ENCODE peak calls at places on chromosomes 7 and 10, in eight cellular contexts. A is GM23338, X is transverse colon, I is H1, G is stomach, M is sigmoid colon, Z is prostate gland, E is upper lobe of left lung. W is an unnamed sample.

GRCh38 chr10:80131499-80131901 is 1.0 kb upstream of the PLAC9 start:
- DNase-seq in A (peak), X (no peak), I (no peak), G (no peak), M (peak), Z (no peak), E (no peak), W (no peak)

GRCh38 chr7:4687956-4688355 is 5.9 kb downstream of the FOXK1 start:
- DNase-seq in A (no peak), X (no peak), I (no peak), G (no peak), M (no peak), Z (no peak), E (no peak), W (no peak)

GRCh38 chr7:2759736-2760097 is 71.7 kb downstream of the AMZ1 start:
- DNase-seq in A (no peak), X (no peak), I (no peak), G (peak), M (no peak), Z (no peak), E (no peak), W (no peak)

GRCh38 chr7:150799741-150800575 is at the start of gene TMEM176B:
- DNase-seq in A (peak), X (peak), I (peak), G (no peak), M (peak), Z (no peak), E (no peak), W (peak)

GRCh38 chr7:33044986-33045385 is 17.6 kb downstream of the NT5C3A start:
- DNase-seq in A (no peak), X (no peak), I (no peak), G (no peak), M (no peak), Z (no peak), E (no peak), W (no peak)

GRCh38 chr10:87654212-87654611 is 5.5 kb upstream of the PAPSS2 start:
- DNase-seq in A (no peak), X (no peak), I (no peak), G (peak), M (no peak), Z (no peak), E (peak), W (no peak)

GRCh38 chr7:126700807-126701604 is 551.7 kb downstream of the GRM8 start:
- DNase-seq in A (peak), X (peak), I (no peak), G (no peak), M (no peak), Z (no peak), E (peak), W (no peak)

GRCh38 chr10:23422003-23422411 is 16.9 kb upstream of the OTUD1 start:
- DNase-seq in A (no peak), X (no peak), I (no peak), G (no peak), M (no peak), Z (no peak), E (no peak), W (peak)

GRCh38 chr7:1410992-1411391 is 48.3 kb downstream of the MICALL2 start:
- DNase-seq in A (no peak), X (no peak), I (no peak), G (no peak), M (no peak), Z (no peak), E (no peak), W (no peak)

GRCh38 chr7:155907450-155908177 is 95.4 kb upstream of the SHH start:
- DNase-seq in A (no peak), X (no peak), I (no peak), G (no peak), M (no peak), Z (no peak), E (no peak), W (no peak)

GRCh38 chr10:68153473-68154210 is 44.4 kb downstream of the MYPN start:
- DNase-seq in A (peak), X (peak), I (peak), G (peak), M (no peak), Z (no peak), E (no peak), W (no peak)

GRCh38 chr7:53336133-53336532 is 300.7 kb downstream of the POM121L12 start:
- DNase-seq in A (no peak), X (no peak), I (no peak), G (no peak), M (no peak), Z (no peak), E (no peak), W (no peak)

GRCh38 chr10:24375510-24375909 is 166.6 kb downstream of the KIAA1217 start:
- DNase-seq in A (no peak), X (no peak), I (no peak), G (no peak), M (no peak), Z (no peak), E (no peak), W (no peak)

GRCh38 chr10:25176421-25176968 is 1.7 kb downstream of the GPR158 start:
- DNase-seq in A (peak), X (no peak), I (no peak), G (no peak), M (no peak), Z (no peak), E (no peak), W (no peak)

GRCh38 chr10:1425886-1426285 is 311.4 kb downstream of the ADARB2 start:
- DNase-seq in A (no peak), X (no peak), I (no peak), G (no peak), M (no peak), Z (no peak), E (no peak), W (no peak)

GRCh38 chr10:59907918-59908807 is 1.8 kb upstream of the CCDC6 start:
- DNase-seq in A (peak), X (peak), I (peak), G (peak), M (peak), Z (peak), E (peak), W (no peak)

GRCh38 chr7:131293018-131293417 is 34.7 kb upstream of the MKLN1 start:
- DNase-seq in A (no peak), X (no peak), I (no peak), G (no peak), M (no peak), Z (no peak), E (no peak), W (no peak)

GRCh38 chr10:31261502-31262311 is 57.3 kb upstream of the ZEB1 start:
- DNase-seq in A (no peak), X (no peak), I (no peak), G (no peak), M (no peak), Z (no peak), E (no peak), W (no peak)

GRCh38 chr10:124557648-124558338 is 96.2 kb downstream of the LHPP start:
- DNase-seq in A (no peak), X (no peak), I (no peak), G (no peak), M (no peak), Z (no peak), E (no peak), W (no peak)

GRCh38 chr10:51188013-51188412 is 113.7 kb downstream of the PRKG1 start:
- DNase-seq in A (no peak), X (no peak), I (no peak), G (no peak), M (no peak), Z (no peak), E (no peak), W (no peak)

DNA sequence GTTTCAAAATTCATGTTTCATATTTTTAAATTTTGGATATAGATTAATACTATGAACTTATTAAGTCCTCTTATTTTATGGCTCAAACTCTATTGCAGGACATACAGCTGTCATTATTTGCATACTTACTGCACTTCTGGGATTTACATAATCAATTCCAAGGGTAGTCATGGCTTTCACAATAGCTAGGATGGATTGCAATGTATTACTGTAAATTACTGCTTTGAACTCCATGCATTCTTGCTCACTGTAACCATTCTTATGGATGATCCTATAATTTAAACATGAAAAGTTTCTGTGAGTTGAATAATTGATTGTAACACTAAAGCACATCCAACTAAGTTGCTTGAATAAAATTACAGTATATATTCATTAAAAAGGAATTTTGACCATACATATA is 23.5 kb downstream of the GNAT3 start:
- DNase-seq in A (no peak), X (no peak), I (no peak), G (no peak), M (no peak), Z (no peak), E (no peak), W (no peak)
- H3K4me3 ChIP-seq in A (no peak), X (no peak), I (no peak), G (no peak), M (no peak), Z (no peak), E (no peak), W (no peak)

GRCh38 chr10:8326702-8327423 is 272.4 kb downstream of the GATA3 start:
- DNase-seq in A (no peak), X (no peak), I (no peak), G (no peak), M (no peak), Z (peak), E (no peak), W (no peak)
- TF ChIP-seq POLR2AphosphoS5 in A (no peak), X (no peak), I (no peak), G (no peak), M (no peak), Z (peak), E (no peak), W (no peak)

DNA sequence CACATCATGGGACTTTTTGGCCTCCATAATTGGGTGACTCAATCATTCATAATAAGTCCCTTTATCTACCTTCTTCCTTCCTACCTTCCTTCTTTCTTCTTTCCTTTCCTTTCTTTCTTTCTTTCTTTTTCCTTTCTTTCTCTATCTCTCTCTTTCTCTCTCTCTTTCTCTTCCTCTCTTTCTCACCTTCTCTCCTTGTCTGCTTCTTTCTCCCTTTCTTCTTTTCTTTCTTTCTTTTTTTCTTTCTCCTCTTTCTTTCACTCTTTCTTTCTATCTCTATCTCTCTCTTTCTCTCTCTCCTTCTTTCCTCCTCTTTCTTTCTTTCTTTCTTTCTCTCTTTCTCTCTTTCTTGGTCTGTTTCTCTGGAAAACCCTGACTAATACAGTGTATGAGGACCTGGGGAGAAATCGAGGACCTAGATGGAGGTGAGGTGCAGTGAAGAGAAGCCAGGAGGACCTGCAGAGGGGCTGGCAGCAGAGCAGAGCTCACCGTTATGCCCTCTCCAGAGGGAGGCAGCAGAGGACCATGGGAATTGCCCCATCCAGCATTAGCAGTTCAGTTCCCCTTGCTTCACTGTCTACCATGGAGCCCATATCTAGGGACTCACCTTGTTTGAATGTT is 52.7 kb upstream of the BTRC start:
- DNase-seq in A (peak), X (peak), I (peak), G (peak), M (no peak), Z (peak), E (peak), W (no peak)
- TF ChIP-seq CTCF in A (peak), X (no peak), I (peak), G (peak), M (no peak), Z (peak), E (peak), W (peak)

DNA sequence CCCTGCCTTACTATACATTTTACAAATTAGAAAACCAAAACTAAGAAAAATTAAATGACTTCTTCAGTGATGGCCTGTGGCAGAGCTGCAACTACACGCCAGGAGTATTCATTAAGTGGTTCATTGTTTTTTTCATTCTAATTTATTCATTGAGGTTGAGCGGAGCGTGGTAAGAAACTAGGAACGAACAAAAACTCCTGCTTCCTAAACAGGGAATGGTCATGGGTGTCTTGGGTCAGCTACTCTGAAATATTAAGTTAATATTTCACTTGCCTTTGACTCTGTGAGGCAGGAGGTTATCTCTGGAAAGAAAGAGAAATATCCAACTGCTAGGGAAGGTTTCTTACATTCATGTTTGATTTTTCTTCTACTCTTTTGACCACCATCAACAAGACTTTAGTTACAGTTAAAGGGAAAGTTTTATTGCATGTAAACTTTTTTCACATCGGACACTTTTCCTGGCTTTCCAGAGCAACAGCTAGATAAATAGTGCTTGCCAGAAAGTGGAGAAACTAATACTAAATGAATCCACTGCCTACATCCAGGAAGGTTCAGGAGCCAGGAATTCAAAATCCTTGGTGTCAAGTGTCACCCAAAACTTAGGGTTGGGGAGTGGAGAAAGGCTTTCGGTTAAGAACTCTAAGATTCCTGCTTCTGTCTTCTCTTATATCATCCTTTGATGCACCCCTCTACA is 892 bp upstream of the GNG11 start:
- DNase-seq in A (peak), X (no peak), I (no peak), G (no peak), M (no peak), Z (no peak), E (no peak), W (no peak)
- H3K4me3 ChIP-seq in A (peak), X (no peak), I (no peak), G (no peak), M (peak), Z (no peak), E (no peak), W (peak)

DNA sequence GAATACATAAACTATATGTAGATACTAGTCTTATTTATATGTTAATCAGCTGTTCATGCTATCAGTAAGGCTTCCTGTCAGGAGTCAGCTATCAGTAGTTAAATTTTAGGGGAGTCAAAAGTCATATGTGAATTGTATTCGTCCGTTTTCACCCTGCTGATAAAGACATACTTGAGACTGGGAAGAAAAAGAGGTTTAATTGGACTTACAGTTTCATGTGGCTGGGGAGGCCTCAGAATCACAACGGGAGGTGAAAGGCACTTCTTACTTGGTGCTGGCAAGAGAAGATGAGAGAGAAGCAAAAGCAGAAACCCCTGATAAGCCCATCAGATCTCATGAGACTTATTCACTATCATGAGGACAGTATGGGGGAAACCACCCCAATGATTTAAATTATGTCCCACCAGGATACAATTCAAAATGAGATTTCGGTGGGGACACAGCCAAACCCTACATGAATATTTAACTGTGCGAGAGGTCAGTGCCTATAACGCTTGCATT is 47.1 kb downstream of the KLF6 start:
- DNase-seq in A (no peak), X (no peak), I (no peak), G (no peak), M (no peak), Z (no peak), E (no peak), W (peak)
- TF ChIP-seq POLR2AphosphoS5 in A (no peak), X (no peak), I (no peak), G (no peak), M (no peak), Z (no peak), E (no peak), W (no peak)

GRCh38 chr7:77696643-77697534 is 630 bp downstream of the RSBN1L start:
- DNase-seq in A (peak), X (peak), I (no peak), G (peak), M (peak), Z (peak), E (peak), W (peak)
- TF ChIP-seq CTCF in A (no peak), X (no peak), I (no peak), G (no peak), M (no peak), Z (no peak), E (no peak), W (no peak)

DNA sequence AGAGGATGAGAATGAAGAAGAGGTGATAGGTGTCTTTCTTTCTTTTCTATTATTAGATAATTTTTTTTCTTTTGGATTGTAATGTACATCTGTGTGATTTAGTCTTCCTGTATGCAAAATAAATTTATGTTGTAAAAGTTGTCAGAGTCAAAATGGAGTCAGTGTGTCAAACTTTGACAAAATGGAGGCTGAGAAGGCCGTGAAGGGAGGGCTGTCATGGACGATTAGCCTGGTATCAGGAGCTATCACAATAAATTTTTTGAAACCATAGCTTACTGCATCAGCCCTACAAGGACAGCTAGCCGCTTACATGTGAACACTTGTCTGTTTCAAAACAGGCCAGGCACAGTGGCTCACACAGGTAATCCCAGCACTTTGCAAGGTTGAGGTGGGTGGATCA is 67.6 kb downstream of the EXOC6 start:
- DNase-seq in A (no peak), X (no peak), I (no peak), G (no peak), M (no peak), Z (no peak), E (no peak), W (no peak)
- H3K4me3 ChIP-seq in A (no peak), X (no peak), I (no peak), G (no peak), M (no peak), Z (no peak), E (no peak), W (no peak)

DNA sequence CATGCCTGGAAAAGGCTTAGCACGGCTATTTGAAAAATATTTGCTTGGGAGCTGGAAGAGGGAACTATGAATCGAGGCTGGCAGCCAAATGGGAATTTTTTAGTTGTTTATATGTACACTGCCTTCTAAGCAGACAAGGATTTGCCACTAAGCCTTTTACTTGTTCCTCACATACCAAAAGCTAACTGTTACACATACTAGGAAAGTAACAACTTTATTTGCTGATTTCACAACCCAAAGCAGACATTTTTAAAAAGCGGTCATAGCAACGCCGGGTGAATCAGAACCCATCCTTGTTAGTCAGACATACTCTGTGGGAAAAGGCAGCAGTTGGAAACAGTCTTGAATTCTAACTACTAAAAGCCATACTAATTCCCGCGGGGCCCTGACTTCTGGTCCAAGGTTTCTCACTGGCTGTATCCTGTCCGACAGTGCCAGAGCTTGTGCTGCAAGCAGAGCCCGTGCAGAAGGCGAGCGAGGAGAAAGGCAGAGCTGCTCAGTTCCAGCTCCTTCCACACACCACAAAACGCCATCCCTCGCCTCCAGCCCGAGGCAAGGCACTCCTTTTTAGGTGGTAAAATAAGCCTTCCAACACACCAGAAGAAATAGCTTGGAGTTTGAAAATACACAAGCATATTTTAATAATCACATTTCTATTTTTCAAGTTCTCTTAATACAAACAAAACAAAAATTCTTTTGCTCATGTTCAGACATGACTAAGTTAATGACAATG is 89.2 kb downstream of the RNF216 start:
- DNase-seq in A (no peak), X (peak), I (no peak), G (peak), M (peak), Z (peak), E (peak), W (peak)
- TF ChIP-seq POLR2AphosphoS5 in A (no peak), X (peak), I (no peak), G (peak), M (peak), Z (peak), E (peak), W (peak)

DNA sequence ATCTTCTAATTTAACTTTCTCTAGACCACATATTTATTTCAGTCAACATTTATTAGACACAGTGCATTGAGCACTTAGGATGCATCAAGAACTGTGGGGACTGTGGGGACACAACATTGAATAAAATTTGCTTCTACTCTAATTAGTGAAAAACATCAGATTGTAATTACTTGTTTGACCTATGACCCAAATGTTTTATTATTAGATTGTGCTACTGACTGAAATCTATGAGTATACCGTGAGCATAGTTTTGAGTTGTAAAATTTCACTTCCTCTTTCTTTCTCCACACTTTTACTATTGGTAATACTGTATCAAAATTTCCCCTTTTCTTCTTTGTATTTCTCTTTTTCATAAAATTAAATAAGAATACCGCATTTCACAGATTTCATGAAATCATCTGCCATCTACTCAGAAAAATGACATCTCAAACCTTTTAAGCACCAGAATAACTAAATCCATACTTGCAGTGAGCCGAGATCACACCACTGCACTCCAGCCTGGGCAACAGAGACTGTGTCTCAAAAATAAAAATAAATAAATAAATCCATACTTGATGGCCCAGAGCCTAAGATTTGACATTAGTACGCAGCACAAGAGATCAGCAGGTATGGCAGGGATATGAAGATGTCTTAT is 25.4 kb upstream of the INPP5F start:
- DNase-seq in A (no peak), X (no peak), I (no peak), G (no peak), M (no peak), Z (no peak), E (no peak), W (no peak)
- TF ChIP-seq CTCF in A (no peak), X (no peak), I (no peak), G (no peak), M (no peak), Z (no peak), E (no peak), W (no peak)

W was measured in esophagus muscularis mucosa.